ENCODE peak calls at places on chromosomes 5 and 9, in six cellular contexts. D is GM12891, S is GM12878, V is K562, B is HepG2, Y is H1. N is an unnamed sample.
A peak's percentile ranks its signal among the peaks of the same experiment; 100 is the strongest.

GRCh38 chr5:51225671-51226419 is 157.4 kb upstream of the ISL1 start:
- DNase-seq in D (no peak), S (no peak), V (no peak), B (no peak), Y (no peak), N (no peak)

GRCh38 chr5:55771175-55771655 is 33.4 kb downstream of the DDX4 start:
- DNase-seq in D (no peak), S (no peak), V (no peak), B (no peak), Y (no peak), N (no peak)

GRCh38 chr9:6676254-6676928 is 30.9 kb upstream of the GLDC start:
- DNase-seq in D (no peak), S (no peak), V (no peak), B (no peak), Y (no peak), N (no peak)

GRCh38 chr5:95422842-95423241 is 31.7 kb downstream of the FAM81B start:
- DNase-seq in D (no peak), S (no peak), V (no peak), B (no peak), Y (no peak), N (no peak)

GRCh38 chr5:9947231-9947693 is 302.4 kb downstream of the ATPSCKMT start:
- DNase-seq in D (no peak), S (peak; percentile 24), V (no peak), B (no peak), Y (no peak), N (no peak)

GRCh38 chr9:83285836-83286235 is 222.9 kb upstream of the RASEF start:
- DNase-seq in D (no peak), S (no peak), V (no peak), B (no peak), Y (no peak), N (no peak)

GRCh38 chr5:67774153-67774552 is 441.4 kb upstream of the PIK3R1 start:
- DNase-seq in D (no peak), S (no peak), V (no peak), B (peak; percentile 68), Y (no peak), N (no peak)

GRCh38 chr9:98124637-98125426 is 5.8 kb upstream of the TRIM14 start:
- DNase-seq in D (no peak), S (no peak), V (no peak), B (no peak), Y (no peak), N (no peak)

GRCh38 chr5:89560724-89561123 is 677.7 kb upstream of the MEF2C start:
- DNase-seq in D (no peak), S (no peak), V (no peak), B (no peak), Y (no peak), N (no peak)

GRCh38 chr5:135249658-135250057 is 149.4 kb downstream of the MACROH2A1 start:
- DNase-seq in D (no peak), S (no peak), V (peak; percentile 77), B (no peak), Y (peak; percentile 6), N (no peak)

GRCh38 chr5:123545506-123545905 is 33.5 kb downstream of the CSNK1G3 start:
- DNase-seq in D (no peak), S (no peak), V (peak; percentile 19), B (no peak), Y (no peak), N (no peak)

GRCh38 chr9:35771524-35771923 is 17.4 kb upstream of the MSMP start:
- DNase-seq in D (no peak), S (no peak), V (peak; percentile 35), B (peak; percentile 64), Y (no peak), N (no peak)

GRCh38 chr5:157865844-157866243 is 6.9 kb upstream of the CLINT1 start:
- DNase-seq in D (no peak), S (no peak), V (no peak), B (peak; percentile 27), Y (no peak), N (no peak)

GRCh38 chr9:128702949-128703615 is 779 bp downstream of the PKN3 start:
- DNase-seq in D (peak; percentile 64), S (no peak), V (peak; percentile 68), B (no peak), Y (peak; percentile 81), N (peak; percentile 66)

GRCh38 chr5:145787996-145788395 is 47.1 kb downstream of the PRELID2 start:
- DNase-seq in D (no peak), S (no peak), V (no peak), B (no peak), Y (no peak), N (no peak)

GRCh38 chr5:141094481-141095262 is at the start of gene PCDHB2:
- DNase-seq in D (no peak), S (no peak), V (peak; percentile 24), B (peak; percentile 79), Y (peak; percentile 84), N (no peak)

GRCh38 chr9:129559506-129559881 is 61.4 kb downstream of the C9orf50 start:
- DNase-seq in D (no peak), S (no peak), V (no peak), B (no peak), Y (no peak), N (no peak)

GRCh38 chr5:63131618-63132285 is 553.1 kb downstream of the LRRC70 start:
- DNase-seq in D (no peak), S (no peak), V (no peak), B (no peak), Y (no peak), N (no peak)

GRCh38 chr5:150789943-150790611 is 11.5 kb downstream of the SMIM3 start:
- DNase-seq in D (no peak), S (peak; percentile 54), V (peak; percentile 48), B (no peak), Y (no peak), N (no peak)

GRCh38 chr5:145917288-145917687 is 19.1 kb upstream of the SH3RF2 start:
- DNase-seq in D (no peak), S (no peak), V (no peak), B (no peak), Y (no peak), N (no peak)

GRCh38 chr5:130471-131175 is 38.7 kb downstream of the PLEKHG4B start:
- DNase-seq in D (no peak), S (no peak), V (no peak), B (no peak), Y (no peak), N (no peak)

GRCh38 chr5:35436441-35437057 is 181.1 kb upstream of the SPEF2 start:
- DNase-seq in D (no peak), S (no peak), V (peak; percentile 16), B (peak; percentile 47), Y (no peak), N (no peak)

GRCh38 chr5:5838493-5838892 is 416.0 kb downstream of the ICE1 start:
- DNase-seq in D (no peak), S (no peak), V (no peak), B (no peak), Y (no peak), N (no peak)

GRCh38 chr5:1668141-1668721 is 131.4 kb downstream of the MRPL36 start:
- DNase-seq in D (no peak), S (no peak), V (peak; percentile 57), B (no peak), Y (no peak), N (no peak)

GRCh38 chr9:72996106-72996505 is 43.3 kb upstream of the ALDH1A1 start:
- DNase-seq in D (no peak), S (no peak), V (no peak), B (no peak), Y (no peak), N (no peak)

GRCh38 chr9:113328045-113328782 is 11.9 kb downstream of the WDR31 start:
- DNase-seq in D (no peak), S (no peak), V (no peak), B (no peak), Y (no peak), N (no peak)

GRCh38 chr5:176929654-176930053 is 30.5 kb upstream of the HK3 start:
- DNase-seq in D (no peak), S (no peak), V (no peak), B (peak; percentile 7), Y (no peak), N (no peak)

GRCh38 chr5:176938472-176938871 is 39.3 kb upstream of the HK3 start:
- DNase-seq in D (no peak), S (no peak), V (no peak), B (no peak), Y (no peak), N (no peak)

GRCh38 chr5:176935017-176935416 is 35.9 kb upstream of the HK3 start:
- DNase-seq in D (no peak), S (no peak), V (no peak), B (no peak), Y (no peak), N (no peak)

GRCh38 chr5:176934309-176934930 is 35.3 kb upstream of the HK3 start:
- DNase-seq in D (no peak), S (no peak), V (no peak), B (no peak), Y (no peak), N (no peak)
- TF ChIP-seq POLR2AphosphoS5 in D (no peak), S (no peak), V (no peak), B (no peak), Y (no peak), N (no peak)

GRCh38 chr5:54022156-54022685 is 288.2 kb downstream of the ARL15 start:
- DNase-seq in D (no peak), S (no peak), V (peak; percentile 7), B (no peak), Y (no peak), N (no peak)
- TF ChIP-seq POLR2A in D (no peak), S (no peak), V (no peak), B (no peak), Y (no peak), N (no peak)

DNA sequence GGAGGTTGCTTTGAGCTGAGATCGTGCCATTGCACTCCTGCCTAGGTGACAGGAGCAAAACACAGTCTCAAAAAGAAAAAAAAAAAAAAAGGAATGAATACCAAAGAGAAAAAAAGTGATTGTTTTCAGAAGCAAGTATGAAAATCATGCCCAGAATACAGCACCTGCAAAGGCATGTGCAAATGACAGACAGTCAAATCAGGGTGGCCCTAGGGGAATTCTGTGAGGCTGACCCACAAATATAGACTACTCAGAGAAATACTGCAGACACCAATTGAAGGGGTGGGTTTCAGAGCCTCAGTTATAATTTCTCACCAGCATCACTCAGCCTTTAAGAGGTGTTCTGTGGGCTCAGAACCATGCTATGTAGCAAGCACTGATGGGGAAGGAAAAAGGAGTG is 28.6 kb downstream of the DCAF12 start:
- DNase-seq in D (no peak), S (peak; percentile 31), V (no peak), B (no peak), Y (no peak), N (no peak)
- TF ChIP-seq TAF1 in D (no peak), S (no peak), V (no peak), B (no peak), Y (no peak), N (no peak)

DNA sequence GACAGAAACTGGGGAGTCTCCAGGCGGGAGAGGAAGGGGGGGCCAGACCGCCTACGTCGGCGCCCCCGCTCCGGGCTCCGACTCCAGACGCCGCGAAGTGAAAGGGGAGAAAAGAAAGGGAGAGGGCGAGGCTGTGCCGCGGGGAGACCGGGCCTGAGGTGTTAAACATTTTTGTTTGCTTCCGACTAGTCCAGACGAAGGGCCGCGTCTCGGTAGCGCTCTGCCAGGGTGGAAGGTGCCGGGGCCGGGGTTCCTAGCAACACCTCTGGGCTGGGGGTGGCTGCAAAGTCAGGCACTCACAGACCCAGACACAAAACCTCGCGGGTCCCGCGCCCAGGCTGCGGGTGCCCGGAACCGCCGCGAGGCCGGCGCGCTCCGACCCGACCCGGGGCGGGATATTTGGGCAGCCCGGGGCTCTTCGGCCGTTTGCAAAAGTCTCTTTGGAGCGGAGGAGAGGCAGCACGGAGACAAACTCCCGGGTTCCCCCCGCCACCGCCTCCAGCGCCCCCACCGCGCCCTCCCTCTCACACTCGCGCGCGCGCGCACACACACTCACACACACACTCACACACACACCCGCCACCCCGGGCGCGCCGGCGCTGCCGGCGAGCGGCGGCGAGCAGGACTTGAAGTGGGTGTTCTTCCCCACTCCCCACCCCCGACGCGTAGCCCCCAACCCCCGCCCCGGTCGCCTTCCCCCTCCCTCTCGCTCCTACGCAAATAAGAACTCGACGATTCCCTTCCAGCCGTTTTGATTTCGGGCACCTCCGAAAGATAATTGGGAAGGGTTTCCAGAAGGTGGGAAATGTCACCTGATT is 564 bp upstream of the FST start:
- DNase-seq in D (peak; percentile 29), S (no peak), V (no peak), B (peak; percentile 73), Y (peak; percentile 80), N (no peak)
- TF ChIP-seq POLR2AphosphoS5 in D (no peak), S (no peak), V (no peak), B (peak; percentile 60), Y (no peak), N (no peak)